ENCODE peak calls at places on chromosomes 13 and 19, in nine cellular contexts. One of them, this sample, is unnamed. For H3K4me1, the result is how much of the 10 kb centered on the place peaks cover.

GRCh38 chr13:35573639-35574038 is 97.2 kb upstream of the MAB21L1 start:
- DNase-seq in A549: no peak
- DNase-seq in stomach: no peak
- DNase-seq in tibial nerve: no peak
- DNase-seq in H1: no peak
- DNase-seq in SK-N-SH: no peak
- DNase-seq in transverse colon: no peak
- DNase-seq in K562: no peak
- DNase-seq in esophagus muscularis mucosa: no peak
- DNase-seq in this sample: no peak

GRCh38 chr19:34096020-34096915 is 76.0 kb upstream of the LSM14A start:
- DNase-seq in A549: peak
- DNase-seq in stomach: no peak
- DNase-seq in tibial nerve: no peak
- DNase-seq in H1: no peak
- DNase-seq in SK-N-SH: peak
- DNase-seq in transverse colon: no peak
- DNase-seq in K562: peak
- DNase-seq in esophagus muscularis mucosa: no peak
- DNase-seq in this sample: no peak

GRCh38 chr13:40096357-40096911 is 441.0 kb downstream of the COG6 start:
- DNase-seq in A549: no peak
- DNase-seq in stomach: no peak
- DNase-seq in tibial nerve: no peak
- DNase-seq in H1: no peak
- DNase-seq in SK-N-SH: no peak
- DNase-seq in transverse colon: no peak
- DNase-seq in K562: no peak
- DNase-seq in esophagus muscularis mucosa: no peak
- DNase-seq in this sample: no peak

GRCh38 chr13:101492251-101492910 is 39.9 kb downstream of the ITGBL1 start:
- DNase-seq in A549: no peak
- DNase-seq in stomach: no peak
- DNase-seq in tibial nerve: no peak
- DNase-seq in H1: no peak
- DNase-seq in SK-N-SH: no peak
- DNase-seq in transverse colon: no peak
- DNase-seq in K562: no peak
- DNase-seq in esophagus muscularis mucosa: no peak
- DNase-seq in this sample: no peak

GRCh38 chr19:940591-941291 is 14.9 kb downstream of the ARID3A start:
- DNase-seq in A549: no peak
- DNase-seq in stomach: peak
- DNase-seq in tibial nerve: peak
- DNase-seq in H1: no peak
- DNase-seq in SK-N-SH: peak
- DNase-seq in transverse colon: peak
- DNase-seq in K562: no peak
- DNase-seq in esophagus muscularis mucosa: no peak
- DNase-seq in this sample: peak

GRCh38 chr13:45809810-45810394 is 41.7 kb downstream of the SIAH3 start:
- DNase-seq in A549: no peak
- DNase-seq in stomach: no peak
- DNase-seq in tibial nerve: no peak
- DNase-seq in H1: no peak
- DNase-seq in SK-N-SH: no peak
- DNase-seq in transverse colon: no peak
- DNase-seq in K562: no peak
- DNase-seq in esophagus muscularis mucosa: no peak
- DNase-seq in this sample: no peak

GRCh38 chr13:112723771-112724170 is 33.9 kb downstream of the ATP11A start:
- DNase-seq in A549: no peak
- DNase-seq in stomach: no peak
- DNase-seq in tibial nerve: no peak
- DNase-seq in H1: no peak
- DNase-seq in SK-N-SH: no peak
- DNase-seq in transverse colon: no peak
- DNase-seq in K562: no peak
- DNase-seq in esophagus muscularis mucosa: no peak
- DNase-seq in this sample: no peak

GRCh38 chr19:39963860-39964259 is 7.1 kb upstream of the PSMC4 start:
- DNase-seq in A549: no peak
- DNase-seq in stomach: peak
- DNase-seq in tibial nerve: no peak
- DNase-seq in H1: no peak
- DNase-seq in SK-N-SH: no peak
- DNase-seq in transverse colon: no peak
- DNase-seq in K562: no peak
- DNase-seq in esophagus muscularis mucosa: no peak
- DNase-seq in this sample: no peak

DNA sequence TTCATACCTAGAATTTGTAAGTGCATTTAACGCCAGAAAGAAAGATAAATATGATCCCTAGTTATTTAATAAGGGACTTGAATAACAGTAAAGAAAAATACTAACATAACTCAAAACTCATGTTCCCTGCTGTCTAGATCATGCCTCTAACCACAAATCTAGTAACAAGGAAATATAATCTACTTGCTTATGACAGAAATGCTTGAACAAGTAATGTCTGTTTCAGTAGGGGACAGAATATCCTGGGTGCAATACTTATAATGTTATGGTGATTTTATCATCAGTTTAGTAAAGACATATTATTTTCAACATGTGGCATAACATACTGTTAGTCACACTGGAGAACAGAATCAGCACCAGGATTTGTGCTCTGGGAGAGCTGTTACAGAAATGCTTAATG is 861.9 kb upstream of the SLITRK1 start:
- DNase-seq in A549: no peak
- DNase-seq in stomach: no peak
- DNase-seq in tibial nerve: no peak
- DNase-seq in H1: no peak
- DNase-seq in SK-N-SH: no peak
- DNase-seq in transverse colon: no peak
- DNase-seq in K562: no peak
- DNase-seq in esophagus muscularis mucosa: no peak
- DNase-seq in this sample: no peak
- H3K27ac ChIP-seq in A549: no peak
- H3K27ac ChIP-seq in stomach: no peak
- H3K27ac ChIP-seq in tibial nerve: no peak
- H3K27ac ChIP-seq in H1: no peak
- H3K27ac ChIP-seq in SK-N-SH: no peak
- H3K27ac ChIP-seq in transverse colon: no peak
- H3K27ac ChIP-seq in K562: no peak
- H3K27ac ChIP-seq in esophagus muscularis mucosa: no peak
- H3K27ac ChIP-seq in this sample: no peak

DNA sequence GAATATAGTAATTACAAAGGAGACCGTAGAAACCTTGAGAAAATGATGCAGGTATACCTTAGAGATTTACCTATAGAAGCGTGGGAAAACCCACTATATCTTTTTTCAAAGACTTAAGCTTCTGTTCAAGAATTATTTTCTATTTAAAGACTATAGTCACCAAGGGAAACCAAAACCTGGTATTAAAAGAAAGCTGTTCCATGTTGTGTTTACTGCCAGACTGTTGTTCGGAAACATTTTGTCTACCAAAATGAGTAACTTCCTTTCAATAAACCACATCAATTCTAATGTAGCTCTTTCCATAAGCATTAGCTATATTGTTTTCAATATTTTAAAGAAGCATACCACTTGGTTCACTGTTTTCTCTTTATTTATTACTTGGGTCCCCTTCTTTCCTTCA is 182.9 kb upstream of the SLITRK6 start:
- DNase-seq in A549: no peak
- DNase-seq in stomach: no peak
- DNase-seq in tibial nerve: no peak
- DNase-seq in H1: no peak
- DNase-seq in SK-N-SH: no peak
- DNase-seq in transverse colon: no peak
- DNase-seq in K562: no peak
- DNase-seq in esophagus muscularis mucosa: no peak
- DNase-seq in this sample: no peak
- H3K4me1 ChIP-seq in A549: under half
- H3K4me1 ChIP-seq in stomach: under half
- H3K4me1 ChIP-seq in tibial nerve: under half
- H3K4me1 ChIP-seq in H1: under half
- H3K4me1 ChIP-seq in SK-N-SH: under half
- H3K4me1 ChIP-seq in transverse colon: under half
- H3K4me1 ChIP-seq in K562: under half
- H3K4me1 ChIP-seq in esophagus muscularis mucosa: under half
- H3K4me1 ChIP-seq in this sample: under half

DNA sequence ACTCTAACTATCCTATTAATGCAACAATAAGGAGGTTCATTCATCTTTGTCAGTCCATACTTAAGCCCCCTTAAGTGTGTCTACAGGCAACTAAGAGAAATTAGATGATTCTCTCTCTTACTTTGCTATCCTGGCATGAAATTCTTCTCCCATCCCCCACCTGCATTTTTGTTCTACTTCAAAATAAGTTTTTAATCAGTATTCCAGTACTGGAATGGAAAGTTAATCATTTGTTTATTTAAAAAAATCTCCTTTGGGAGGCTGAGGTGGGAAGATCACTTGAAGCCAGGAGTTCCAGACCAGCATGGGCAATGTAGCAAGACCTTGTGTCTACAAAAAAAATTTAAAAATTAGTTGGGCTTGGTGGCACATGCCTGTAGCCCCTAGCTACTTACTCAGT is 222.1 kb downstream of the MZT1 start:
- DNase-seq in A549: no peak
- DNase-seq in stomach: no peak
- DNase-seq in tibial nerve: no peak
- DNase-seq in H1: no peak
- DNase-seq in SK-N-SH: no peak
- DNase-seq in transverse colon: no peak
- DNase-seq in K562: no peak
- DNase-seq in esophagus muscularis mucosa: no peak
- DNase-seq in this sample: no peak
- TF ChIP-seq EP300 in A549: no peak
- TF ChIP-seq EP300 in stomach: no peak
- TF ChIP-seq EP300 in tibial nerve: no peak
- TF ChIP-seq EP300 in H1: no peak
- TF ChIP-seq EP300 in SK-N-SH: no peak
- TF ChIP-seq EP300 in transverse colon: no peak
- TF ChIP-seq EP300 in K562: no peak
- TF ChIP-seq EP300 in esophagus muscularis mucosa: no peak
- TF ChIP-seq EP300 in this sample: no peak

GRCh38 chr19:30557927-30558557 is 185.9 kb downstream of the ZNF536 start:
- DNase-seq in A549: no peak
- DNase-seq in stomach: no peak
- DNase-seq in tibial nerve: no peak
- DNase-seq in H1: no peak
- DNase-seq in SK-N-SH: no peak
- DNase-seq in transverse colon: no peak
- DNase-seq in K562: no peak
- DNase-seq in esophagus muscularis mucosa: no peak
- DNase-seq in this sample: no peak
- H3K27ac ChIP-seq in A549: no peak
- H3K27ac ChIP-seq in stomach: no peak
- H3K27ac ChIP-seq in tibial nerve: no peak
- H3K27ac ChIP-seq in H1: no peak
- H3K27ac ChIP-seq in SK-N-SH: no peak
- H3K27ac ChIP-seq in transverse colon: no peak
- H3K27ac ChIP-seq in K562: no peak
- H3K27ac ChIP-seq in esophagus muscularis mucosa: no peak
- H3K27ac ChIP-seq in this sample: no peak

GRCh38 chr13:48216204-48216711 is 16.7 kb upstream of the ITM2B start:
- DNase-seq in A549: no peak
- DNase-seq in stomach: no peak
- DNase-seq in tibial nerve: no peak
- DNase-seq in H1: no peak
- DNase-seq in SK-N-SH: no peak
- DNase-seq in transverse colon: no peak
- DNase-seq in K562: no peak
- DNase-seq in esophagus muscularis mucosa: no peak
- DNase-seq in this sample: no peak

GRCh38 chr13:48223016-48223385 is 10.0 kb upstream of the ITM2B start:
- DNase-seq in A549: no peak
- DNase-seq in stomach: no peak
- DNase-seq in tibial nerve: no peak
- DNase-seq in H1: no peak
- DNase-seq in SK-N-SH: no peak
- DNase-seq in transverse colon: no peak
- DNase-seq in K562: no peak
- DNase-seq in esophagus muscularis mucosa: no peak
- DNase-seq in this sample: no peak

GRCh38 chr13:48222358-48223015 is 10.5 kb upstream of the ITM2B start:
- DNase-seq in A549: no peak
- DNase-seq in stomach: no peak
- DNase-seq in tibial nerve: peak
- DNase-seq in H1: no peak
- DNase-seq in SK-N-SH: no peak
- DNase-seq in transverse colon: peak
- DNase-seq in K562: no peak
- DNase-seq in esophagus muscularis mucosa: no peak
- DNase-seq in this sample: peak

GRCh38 chr13:48221301-48222190 is 11.5 kb upstream of the ITM2B start:
- DNase-seq in A549: no peak
- DNase-seq in stomach: no peak
- DNase-seq in tibial nerve: peak
- DNase-seq in H1: no peak
- DNase-seq in SK-N-SH: no peak
- DNase-seq in transverse colon: no peak
- DNase-seq in K562: no peak
- DNase-seq in esophagus muscularis mucosa: no peak
- DNase-seq in this sample: peak

DNA sequence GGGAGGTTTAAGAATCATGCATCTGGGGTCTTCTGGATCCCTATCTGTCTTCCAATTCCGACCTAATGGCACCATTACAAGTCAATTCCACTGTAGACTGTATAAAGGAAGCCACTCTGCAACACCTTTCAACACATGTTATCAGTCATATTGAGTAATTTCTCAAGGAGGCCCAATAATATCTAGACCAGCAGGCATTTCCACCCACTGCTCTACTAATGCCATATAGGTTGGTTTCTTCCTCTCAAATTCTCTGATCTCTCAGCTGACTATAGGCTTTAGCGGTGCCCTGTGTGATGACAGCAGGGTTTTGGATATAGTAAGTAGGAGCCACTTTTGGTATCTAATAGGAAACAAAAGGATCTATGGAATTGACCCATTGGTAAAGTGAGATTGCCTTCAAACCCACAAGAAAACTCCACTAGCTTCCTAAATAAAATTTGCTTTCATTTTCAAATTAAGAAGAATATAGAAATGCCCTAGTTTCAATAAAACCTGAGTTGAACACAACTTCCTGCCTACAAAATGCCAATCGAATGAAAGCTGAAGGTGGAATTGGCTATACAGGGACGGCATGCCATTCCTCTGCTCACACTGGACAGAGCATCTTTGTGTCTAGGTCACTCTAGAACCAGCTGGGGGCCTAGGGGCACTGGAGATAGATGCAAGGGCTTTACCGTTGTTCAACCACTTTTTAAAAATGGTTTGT is 12.3 kb upstream of the ITM2B start:
- DNase-seq in A549: no peak
- DNase-seq in stomach: no peak
- DNase-seq in tibial nerve: no peak
- DNase-seq in H1: no peak
- DNase-seq in SK-N-SH: no peak
- DNase-seq in transverse colon: no peak
- DNase-seq in K562: no peak
- DNase-seq in esophagus muscularis mucosa: no peak
- DNase-seq in this sample: peak
- H3K4me1 ChIP-seq in A549: under half
- H3K4me1 ChIP-seq in stomach: under half
- H3K4me1 ChIP-seq in tibial nerve: under half
- H3K4me1 ChIP-seq in H1: under half
- H3K4me1 ChIP-seq in SK-N-SH: under half
- H3K4me1 ChIP-seq in transverse colon: under half
- H3K4me1 ChIP-seq in K562: under half
- H3K4me1 ChIP-seq in esophagus muscularis mucosa: under half
- H3K4me1 ChIP-seq in this sample: under half